ENCODE peak calls at places on chromosome 10, in seven cellular contexts. F is astrocyte of the spinal cord, A is fibroblast of villous mesenchyme, M is HFF-Myc, X is AG09309, B is tibial artery, E is colonic mucosa. Q is an unnamed sample.
A peak's percentile ranks its signal among the peaks of the same experiment; 100 is the strongest.

GRCh38 chr10:33248638-33249037 is 85.8 kb downstream of the NRP1 start:
- DNase-seq in F (peak; percentile 93), A (peak; percentile 92), M (no peak), X (peak; percentile 66), B (no peak), E (no peak), Q (peak; percentile 75)

GRCh38 chr10:119306514-119306951 is 99.2 kb downstream of the GRK5 start:
- DNase-seq in X (no peak), A (no peak), B (no peak), F (no peak), E (no peak), M (no peak), Q (peak; percentile 48)

GRCh38 chr10:95295031-95295755 is 4.4 kb upstream of the PDLIM1 start:
- DNase-seq in E (peak; percentile 73), A (peak; percentile 70), B (no peak), F (peak; percentile 60), M (no peak), X (no peak), Q (peak; percentile 62)

GRCh38 chr10:52729259-52730104 is 43.1 kb downstream of the MBL2 start:
- DNase-seq in F (peak; percentile 51), X (no peak), B (no peak), A (peak; percentile 52), E (no peak), M (no peak), Q (peak; percentile 63)

GRCh38 chr10:20890009-20890408 is 7.1 kb downstream of the NEBL start:
- DNase-seq in F (no peak), M (no peak), A (no peak), E (no peak), X (no peak), B (no peak), Q (peak; percentile 41)

GRCh38 chr10:68301301-68301700 is 30.6 kb upstream of the HNRNPH3 start:
- DNase-seq in E (no peak), F (no peak), B (no peak), X (no peak), A (no peak), M (no peak), Q (no peak)

GRCh38 chr10:122304054-122304579 is 33.0 kb downstream of the BTBD16 start:
- DNase-seq in B (no peak), M (no peak), E (no peak), A (no peak), X (no peak), F (no peak), Q (no peak)

GRCh38 chr10:119029613-119030420 is at the start of gene NANOS1:
- DNase-seq in A (no peak), B (peak; percentile 60), F (no peak), E (no peak), X (no peak), M (no peak), Q (peak; percentile 18)

GRCh38 chr10:43981232-43981631 is 332.6 kb upstream of the ZNF32 start:
- DNase-seq in X (peak; percentile 35), B (no peak), M (no peak), E (no peak), F (no peak), A (peak; percentile 11), Q (peak; percentile 90)

GRCh38 chr10:122276611-122277205 is 5.6 kb downstream of the BTBD16 start:
- DNase-seq in M (no peak), E (no peak), F (peak; percentile 48), X (no peak), A (peak; percentile 28), B (no peak), Q (peak; percentile 33)

GRCh38 chr10:69861251-69862240 is 59.8 kb downstream of the COL13A1 start:
- DNase-seq in X (peak; percentile 73), F (peak; percentile 83), E (no peak), B (no peak), M (peak; percentile 74), A (peak; percentile 85), Q (peak; percentile 90)

GRCh38 chr10:132132391-132132841 is 54.3 kb upstream of the DPYSL4 start:
- DNase-seq in E (no peak), B (peak; percentile 54), X (no peak), A (no peak), M (no peak), F (no peak), Q (no peak)

GRCh38 chr10:12121673-12122072 is 7.8 kb upstream of the SEC61A2 start:
- DNase-seq in E (no peak), X (no peak), M (no peak), B (no peak), F (no peak), A (no peak), Q (no peak)

GRCh38 chr10:50469288-50469687 is 154.5 kb downstream of the SGMS1 start:
- DNase-seq in E (no peak), B (no peak), X (peak; percentile 33), M (no peak), F (peak; percentile 27), A (no peak), Q (peak; percentile 63)

GRCh38 chr10:131888186-131888604 is 12.6 kb upstream of the PPP2R2D start:
- DNase-seq in X (no peak), F (no peak), E (no peak), A (no peak), M (no peak), B (peak; percentile 1), Q (no peak)

GRCh38 chr10:27147701-27148100 is 6.5 kb downstream of the YME1L1 start:
- DNase-seq in A (no peak), F (no peak), E (no peak), X (no peak), B (no peak), M (no peak), Q (no peak)

GRCh38 chr10:63667596-63667995 is 146.4 kb downstream of the REEP3 start:
- DNase-seq in F (no peak), X (no peak), M (no peak), E (no peak), A (no peak), B (no peak), Q (peak; percentile 23)

GRCh38 chr10:31709501-31709900 is 219.1 kb downstream of the ARHGAP12 start:
- DNase-seq in M (no peak), E (no peak), F (no peak), B (no peak), X (no peak), A (no peak), Q (no peak)

GRCh38 chr10:73131913-73132686 is 21.8 kb downstream of the NUDT13 start:
- DNase-seq in F (no peak), B (no peak), E (no peak), A (no peak), M (no peak), X (no peak), Q (no peak)

GRCh38 chr10:35423505-35424306 is 87.4 kb downstream of the CCNY start:
- DNase-seq in F (peak; percentile 79), B (no peak), A (peak; percentile 40), M (no peak), E (no peak), X (no peak), Q (no peak)
- TF ChIP-seq CTCF in F (peak; percentile 15), B (no peak), A (no peak), M (no peak), E (no peak), X (peak; percentile 21), Q (peak; percentile 33)

DNA sequence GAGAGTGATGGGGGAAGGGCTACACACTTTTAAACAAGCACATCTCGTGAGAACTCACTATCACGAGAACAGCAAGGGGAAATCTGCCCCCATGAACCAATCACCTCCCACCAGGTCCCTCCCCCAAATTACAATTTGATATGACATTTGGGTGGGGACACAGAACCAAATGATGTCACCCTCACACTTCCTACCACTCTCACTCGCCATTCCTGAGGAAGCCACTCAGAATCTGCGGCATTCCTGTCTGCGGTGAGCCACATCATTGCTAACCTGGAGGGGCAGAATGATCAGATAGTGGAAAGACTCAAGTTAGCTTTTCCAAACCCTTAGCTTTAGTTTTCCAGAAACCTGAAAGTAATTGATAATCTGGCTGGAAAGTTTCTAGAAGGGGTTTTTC is 66.9 kb downstream of the MYO3A start:
- DNase-seq in E (no peak), M (no peak), B (no peak), A (no peak), F (no peak), X (no peak), Q (no peak)
- H3K4me3 ChIP-seq in E (no peak overlapping the region), M (no peak overlapping the region), B (no peak overlapping the region), A (no peak overlapping the region), F (no peak overlapping the region), X (no peak overlapping the region), Q (no peak overlapping the region)

DNA sequence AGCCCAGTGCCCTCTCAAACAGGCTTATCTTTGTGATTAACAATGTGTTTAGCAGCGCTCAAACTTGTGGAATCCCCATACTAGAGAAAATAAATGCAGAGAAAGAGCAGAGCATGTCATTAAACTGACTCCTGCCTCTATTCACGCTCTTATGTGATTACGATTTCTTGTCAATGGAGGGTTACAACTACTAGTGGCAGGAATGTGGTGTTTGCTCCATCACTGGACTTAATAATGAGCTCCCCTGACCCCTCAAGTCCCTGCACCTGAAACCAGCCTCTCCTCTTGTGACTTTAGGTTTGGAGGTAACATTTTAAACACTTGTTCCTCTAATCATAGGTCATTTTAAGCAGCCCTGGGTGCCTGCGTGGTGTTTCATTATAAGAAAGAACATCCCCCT is 121.9 kb downstream of the PLPP4 start:
- DNase-seq in M (no peak), X (no peak), A (no peak), E (no peak), B (no peak), F (no peak), Q (no peak)
- TF ChIP-seq CTCF in M (no peak), X (no peak), A (no peak), E (no peak), B (no peak), F (no peak), Q (no peak)

GRCh38 chr10:62652114-62652513 is 152.4 kb upstream of the ADO start:
- DNase-seq in X (peak; percentile 20), B (no peak), A (no peak), M (no peak), F (peak; percentile 19), E (no peak), Q (no peak)
- H3K4me3 ChIP-seq in X (no peak overlapping the region), B (no peak overlapping the region), A (no peak overlapping the region), M (no peak overlapping the region), F (no peak overlapping the region), E (no peak overlapping the region), Q (no peak overlapping the region)

GRCh38 chr10:110192552-110192951 is 14.9 kb upstream of the MXI1 start:
- DNase-seq in M (no peak), F (no peak), B (no peak), A (peak; percentile 6), E (no peak), X (no peak), Q (peak; percentile 11)
- TF ChIP-seq CTCF in M (peak; percentile 20), F (no peak), B (no peak), A (no peak), E (no peak), X (no peak), Q (no peak)

GRCh38 chr10:129280103-129280502 is 186.9 kb upstream of the MGMT start:
- DNase-seq in A (no peak), M (no peak), E (no peak), X (no peak), F (no peak), B (no peak), Q (no peak)

GRCh38 chr10:129288940-129289468 is 178.0 kb upstream of the MGMT start:
- DNase-seq in X (no peak), E (no peak), M (no peak), F (no peak), B (no peak), A (peak; percentile 22), Q (no peak)

DNA sequence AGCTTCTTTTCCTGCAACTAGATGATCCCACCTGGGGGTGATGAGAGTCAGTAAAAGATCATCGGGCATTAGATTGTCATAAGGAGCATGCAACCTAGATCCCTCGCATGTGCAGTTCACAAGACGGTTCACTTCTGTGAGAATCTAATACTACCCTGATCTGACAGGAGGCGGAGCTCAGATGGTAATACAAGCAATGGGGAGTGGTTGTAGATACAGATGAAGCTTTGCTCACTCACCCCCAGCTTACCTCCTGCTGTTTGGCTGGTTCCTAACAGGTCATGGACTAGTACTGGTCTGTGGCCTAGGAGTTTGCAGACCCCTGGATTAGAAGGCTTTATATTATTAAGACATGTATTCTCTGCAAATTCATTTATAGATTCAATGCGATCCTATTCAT is 181.6 kb upstream of the MGMT start:
- DNase-seq in M (no peak), F (no peak), B (no peak), X (no peak), E (no peak), A (no peak), Q (no peak)
- H3K4me3 ChIP-seq in M (no peak overlapping the region), F (no peak overlapping the region), B (no peak overlapping the region), X (no peak overlapping the region), E (no peak overlapping the region), A (no peak overlapping the region), Q (no peak overlapping the region)